ENCODE peak calls at places on chromosomes 12 and 14, in six cellular contexts. One of them, this sample, is unnamed.

GRCh38 chr12:46553911-46554310 is 181.3 kb upstream of the SLC38A2 start:
- DNase-seq in astrocyte of the cerebellum: no peak
- DNase-seq in left lobe of liver: no peak
- DNase-seq in endothelial cell: no peak
- DNase-seq in CD8-positive, alpha-beta T cell: no peak
- DNase-seq in retina: no peak
- DNase-seq in this sample: no peak

GRCh38 chr14:22824711-22825359 is 4.9 kb upstream of the MRPL52 start:
- DNase-seq in astrocyte of the cerebellum: peak
- DNase-seq in left lobe of liver: no peak
- DNase-seq in endothelial cell: no peak
- DNase-seq in CD8-positive, alpha-beta T cell: no peak
- DNase-seq in retina: no peak
- DNase-seq in this sample: peak

GRCh38 chr14:64688801-64689200 is 15.4 kb upstream of the PLEKHG3 start:
- DNase-seq in astrocyte of the cerebellum: no peak
- DNase-seq in left lobe of liver: no peak
- DNase-seq in endothelial cell: no peak
- DNase-seq in CD8-positive, alpha-beta T cell: no peak
- DNase-seq in retina: no peak
- DNase-seq in this sample: no peak

GRCh38 chr12:23099604-23100003 is 474.6 kb downstream of the ETNK1 start:
- DNase-seq in astrocyte of the cerebellum: no peak
- DNase-seq in left lobe of liver: no peak
- DNase-seq in endothelial cell: no peak
- DNase-seq in CD8-positive, alpha-beta T cell: no peak
- DNase-seq in retina: no peak
- DNase-seq in this sample: no peak

GRCh38 chr12:12358528-12358927 is 1.6 kb downstream of the BORCS5 start:
- DNase-seq in astrocyte of the cerebellum: no peak
- DNase-seq in left lobe of liver: no peak
- DNase-seq in endothelial cell: no peak
- DNase-seq in CD8-positive, alpha-beta T cell: no peak
- DNase-seq in retina: no peak
- DNase-seq in this sample: no peak

GRCh38 chr14:58750321-58751269 is 112.8 kb downstream of the DACT1 start:
- DNase-seq in astrocyte of the cerebellum: no peak
- DNase-seq in left lobe of liver: no peak
- DNase-seq in endothelial cell: no peak
- DNase-seq in CD8-positive, alpha-beta T cell: no peak
- DNase-seq in retina: no peak
- DNase-seq in this sample: no peak

GRCh38 chr12:1907652-1908611 is 10.5 kb downstream of the CACNA2D4 start:
- DNase-seq in astrocyte of the cerebellum: no peak
- DNase-seq in left lobe of liver: peak
- DNase-seq in endothelial cell: no peak
- DNase-seq in CD8-positive, alpha-beta T cell: peak
- DNase-seq in retina: no peak
- DNase-seq in this sample: peak

GRCh38 chr12:25501565-25501964 is 51.5 kb downstream of the LMNTD1 start:
- DNase-seq in astrocyte of the cerebellum: no peak
- DNase-seq in left lobe of liver: no peak
- DNase-seq in endothelial cell: no peak
- DNase-seq in CD8-positive, alpha-beta T cell: no peak
- DNase-seq in retina: no peak
- DNase-seq in this sample: no peak

GRCh38 chr14:98725196-98725595 is 546.8 kb downstream of the BCL11B start:
- DNase-seq in astrocyte of the cerebellum: no peak
- DNase-seq in left lobe of liver: no peak
- DNase-seq in endothelial cell: no peak
- DNase-seq in CD8-positive, alpha-beta T cell: no peak
- DNase-seq in retina: no peak
- DNase-seq in this sample: no peak

GRCh38 chr14:54366726-54367707 is 29.8 kb upstream of the CDKN3 start:
- DNase-seq in astrocyte of the cerebellum: no peak
- DNase-seq in left lobe of liver: no peak
- DNase-seq in endothelial cell: peak
- DNase-seq in CD8-positive, alpha-beta T cell: peak
- DNase-seq in retina: no peak
- DNase-seq in this sample: peak

GRCh38 chr12:31369712-31370521 is 44.0 kb upstream of the SINHCAF start:
- DNase-seq in astrocyte of the cerebellum: no peak
- DNase-seq in left lobe of liver: no peak
- DNase-seq in endothelial cell: peak
- DNase-seq in CD8-positive, alpha-beta T cell: no peak
- DNase-seq in retina: peak
- DNase-seq in this sample: no peak

GRCh38 chr12:49872781-49873181 is 29.9 kb upstream of the BCDIN3D start:
- DNase-seq in astrocyte of the cerebellum: no peak
- DNase-seq in left lobe of liver: no peak
- DNase-seq in endothelial cell: no peak
- DNase-seq in CD8-positive, alpha-beta T cell: peak
- DNase-seq in retina: no peak
- DNase-seq in this sample: no peak